ENCODE peak calls at places on chromosomes 13 and 19, in four cellular contexts. One of them, this sample, is unnamed. For H3K9me3, the result is how much of the 10 kb centered on the place peaks cover.

GRCh38 chr13:70347947-70348620 is 239.8 kb upstream of the KLHL1 start:
- DNase-seq in heart left ventricle: no peak
- DNase-seq in uterus: no peak
- DNase-seq in right lobe of liver: no peak
- DNase-seq in this sample: no peak

GRCh38 chr19:40750285-40751064 is at the start of gene ACTMAP:
- DNase-seq in heart left ventricle: peak
- DNase-seq in uterus: peak
- DNase-seq in right lobe of liver: peak
- DNase-seq in this sample: peak

GRCh38 chr13:102825921-102826706 is 19.7 kb upstream of the ERCC5 start:
- DNase-seq in uterus: no peak
- DNase-seq in right lobe of liver: no peak
- DNase-seq in heart left ventricle: no peak
- DNase-seq in this sample: no peak

GRCh38 chr13:105918842-105919741 is 616.4 kb downstream of the EFNB2 start:
- DNase-seq in right lobe of liver: no peak
- DNase-seq in uterus: no peak
- DNase-seq in heart left ventricle: peak
- DNase-seq in this sample: no peak

GRCh38 chr13:104567114-104567513 is 1500.9 kb upstream of the SLC10A2 start:
- DNase-seq in right lobe of liver: no peak
- DNase-seq in heart left ventricle: no peak
- DNase-seq in uterus: no peak
- DNase-seq in this sample: no peak

GRCh38 chr13:20828540-20829364 is 55.0 kb upstream of the EEF1AKMT1 start:
- DNase-seq in heart left ventricle: no peak
- DNase-seq in uterus: no peak
- DNase-seq in right lobe of liver: no peak
- DNase-seq in this sample: no peak

GRCh38 chr13:28409648-28410047 is 85.3 kb downstream of the FLT1 start:
- DNase-seq in uterus: no peak
- DNase-seq in heart left ventricle: no peak
- DNase-seq in right lobe of liver: no peak
- DNase-seq in this sample: no peak

GRCh38 chr13:23651887-23652286 is 81.7 kb downstream of the TNFRSF19 start:
- DNase-seq in right lobe of liver: no peak
- DNase-seq in heart left ventricle: no peak
- DNase-seq in uterus: no peak
- DNase-seq in this sample: no peak

GRCh38 chr13:32581177-32581786 is 5.0 kb upstream of the PDS5B start:
- DNase-seq in right lobe of liver: no peak
- DNase-seq in uterus: no peak
- DNase-seq in heart left ventricle: no peak
- DNase-seq in this sample: no peak

GRCh38 chr13:100513987-100514670 is 74.5 kb downstream of the GGACT start:
- DNase-seq in right lobe of liver: no peak
- DNase-seq in uterus: no peak
- DNase-seq in heart left ventricle: no peak
- DNase-seq in this sample: no peak

GRCh38 chr13:99312493-99312883 is 5.3 kb upstream of the GPR183 start:
- DNase-seq in heart left ventricle: peak
- DNase-seq in uterus: peak
- DNase-seq in right lobe of liver: no peak
- DNase-seq in this sample: peak

GRCh38 chr13:112457485-112457884 is 81.3 kb downstream of the SPACA7 start:
- DNase-seq in uterus: no peak
- DNase-seq in right lobe of liver: peak
- DNase-seq in heart left ventricle: no peak
- DNase-seq in this sample: no peak

DNA sequence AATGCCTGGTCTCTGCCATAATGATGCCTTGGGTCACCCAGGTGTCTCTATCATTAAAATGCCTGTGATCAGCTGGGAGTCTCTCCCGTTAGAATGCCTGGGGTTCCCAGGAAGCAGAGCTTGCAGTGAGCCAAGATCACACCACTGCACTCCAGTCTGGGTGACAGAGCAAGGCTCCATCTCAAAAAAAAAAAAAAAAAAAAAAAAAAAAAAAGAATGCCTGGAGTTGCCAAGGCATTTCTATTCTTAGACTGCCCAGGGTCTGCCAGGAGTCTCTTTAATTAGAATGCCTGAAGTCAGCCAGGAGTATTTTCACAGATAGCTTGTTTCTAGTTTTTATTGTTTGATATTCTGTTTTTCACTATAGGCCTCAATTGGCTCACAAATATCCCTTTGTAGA is 1552.5 kb downstream of the UQCRFS1 start:
- DNase-seq in right lobe of liver: no peak
- DNase-seq in heart left ventricle: peak
- DNase-seq in uterus: no peak
- DNase-seq in this sample: no peak
- H3K9me3 ChIP-seq in right lobe of liver: under half
- H3K9me3 ChIP-seq in heart left ventricle: under half
- H3K9me3 ChIP-seq in uterus: under half
- H3K9me3 ChIP-seq in this sample: half or more

DNA sequence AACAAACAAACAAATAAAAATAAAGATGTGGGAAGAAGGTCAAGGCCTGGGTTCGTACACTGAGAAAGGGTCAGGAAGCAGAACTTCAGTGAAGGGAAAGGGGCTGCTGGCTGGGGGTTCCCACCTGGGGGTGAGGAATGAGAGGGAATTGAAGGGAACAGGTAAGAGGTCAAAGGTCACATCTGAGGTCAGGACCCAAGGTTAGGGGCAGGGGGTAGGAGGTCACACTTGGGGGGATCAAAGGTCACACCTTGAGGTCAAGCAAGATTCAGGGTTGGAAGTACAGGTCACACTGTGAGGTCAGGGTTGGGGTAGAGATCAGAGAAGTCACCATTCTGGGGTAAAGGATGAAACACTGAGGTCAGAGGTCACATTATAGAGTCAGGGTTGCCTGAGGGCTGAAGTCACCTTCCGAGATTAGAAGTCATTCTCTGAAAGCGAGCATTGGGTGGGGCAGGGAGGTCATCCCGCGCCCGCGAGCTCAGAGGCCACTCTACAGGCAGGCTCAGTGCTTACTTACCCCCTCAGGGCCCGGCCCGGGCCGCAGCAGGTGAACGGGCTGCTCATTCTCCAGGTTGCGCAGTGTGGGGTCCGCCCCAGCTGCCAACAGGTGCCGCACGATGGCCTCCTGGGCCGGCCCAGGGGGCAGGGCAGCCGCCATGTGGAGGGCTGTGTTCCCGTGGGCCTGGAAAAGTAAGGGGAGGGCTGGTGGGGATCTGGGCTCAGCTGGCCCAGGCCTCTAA is 10.8 kb downstream of the NFKBID start:
- DNase-seq in heart left ventricle: no peak
- DNase-seq in uterus: no peak
- DNase-seq in right lobe of liver: no peak
- DNase-seq in this sample: no peak
- H3K4me3 ChIP-seq in heart left ventricle: no peak
- H3K4me3 ChIP-seq in uterus: no peak
- H3K4me3 ChIP-seq in right lobe of liver: no peak
- H3K4me3 ChIP-seq in this sample: no peak

DNA sequence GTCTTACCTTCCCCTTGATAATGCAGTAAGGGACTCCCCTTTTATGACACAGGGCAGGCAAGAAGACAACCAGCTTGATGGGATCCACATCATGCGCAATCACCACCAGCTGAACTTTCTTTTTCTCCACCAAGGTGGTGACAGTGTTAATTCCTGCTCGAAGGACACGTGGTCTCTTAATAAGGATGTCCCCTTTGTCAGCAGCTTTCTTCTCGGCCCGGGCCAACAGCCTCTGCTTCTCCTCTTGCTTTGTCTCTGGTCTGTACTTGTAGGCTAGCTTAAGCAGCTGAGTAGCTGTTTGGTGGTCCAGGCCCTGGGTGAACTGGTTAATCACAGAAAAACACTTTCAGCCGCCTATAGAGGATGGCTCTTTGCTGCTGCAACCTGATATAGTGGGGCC is 8.0 kb downstream of the ZNF431 start:
- DNase-seq in right lobe of liver: no peak
- DNase-seq in uterus: no peak
- DNase-seq in heart left ventricle: no peak
- DNase-seq in this sample: no peak
- H3K9me3 ChIP-seq in right lobe of liver: under half
- H3K9me3 ChIP-seq in uterus: under half
- H3K9me3 ChIP-seq in heart left ventricle: under half
- H3K9me3 ChIP-seq in this sample: under half

DNA sequence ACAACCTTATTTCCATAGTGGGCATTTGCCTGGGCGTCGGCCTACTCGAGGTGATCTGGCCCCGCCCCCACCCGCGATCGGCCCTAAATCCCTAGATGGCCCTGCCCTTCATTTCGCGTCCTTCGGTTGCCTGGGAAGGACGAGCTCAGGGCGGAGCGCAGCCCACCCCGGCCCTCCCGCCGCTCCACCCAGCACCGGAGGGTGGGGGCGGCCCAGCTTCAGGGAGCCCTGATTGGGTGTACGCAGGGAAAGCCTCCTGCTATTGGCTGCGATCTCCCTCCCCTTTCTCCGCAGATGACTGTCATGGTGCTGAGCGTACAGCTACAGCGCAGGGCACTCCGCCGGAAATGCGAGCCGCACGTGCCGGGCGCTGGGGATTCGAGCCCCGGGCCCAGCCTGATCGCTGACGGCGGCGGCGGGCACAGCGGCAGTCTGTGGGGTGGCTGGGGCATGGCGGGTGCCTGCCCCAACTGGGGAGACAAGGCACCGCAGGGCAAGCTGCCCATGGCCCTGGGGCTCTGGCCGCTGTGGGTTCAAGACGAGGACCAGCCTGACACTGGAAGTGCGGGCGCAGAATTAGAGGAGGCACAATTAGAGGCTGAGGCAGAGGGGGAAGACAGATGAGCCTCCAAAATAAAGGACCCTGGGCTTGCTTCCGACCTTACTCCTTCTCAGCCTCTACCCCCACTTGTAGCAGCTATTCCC is 4.3 kb downstream of the CD37 start:
- DNase-seq in right lobe of liver: peak
- DNase-seq in uterus: peak
- DNase-seq in heart left ventricle: peak
- DNase-seq in this sample: peak
- H3K4me3 ChIP-seq in right lobe of liver: peak
- H3K4me3 ChIP-seq in uterus: peak
- H3K4me3 ChIP-seq in heart left ventricle: peak
- H3K4me3 ChIP-seq in this sample: peak

This sample was measured in lower lobe of right lung.